ENCODE peak calls at places on chromosomes 16 and 17, in eight cellular contexts. O is GDM1; W is lung; G is GM19239; I is CD4-positive, CD25-positive, alpha-beta regulatory T cell; F is ureter; U is GM10248; K is AG09319. B is an unnamed sample.

GRCh38 chr16:12609937-12610699 is 193.6 kb downstream of the CPPED1 start:
- DNase-seq in O (no peak), W (no peak), G (no peak), I (no peak), F (no peak), U (no peak), K (no peak), B (no peak)

GRCh38 chr17:82216301-82217119 is 3.9 kb upstream of the CCDC57 start:
- DNase-seq in O (peak), W (peak), G (peak), I (peak), F (peak), U (peak), K (peak), B (no peak)

GRCh38 chr17:4449736-4450135 is 16.0 kb downstream of the SPNS3 start:
- DNase-seq in O (no peak), W (peak), G (no peak), I (no peak), F (no peak), U (no peak), K (no peak), B (no peak)

GRCh38 chr17:44804301-44805061 is 25.6 kb downstream of the GJC1 start:
- DNase-seq in O (no peak), W (no peak), G (no peak), I (no peak), F (no peak), U (no peak), K (no peak), B (no peak)

GRCh38 chr16:23031508-23032098 is 117.6 kb downstream of the USP31 start:
- DNase-seq in O (no peak), W (no peak), G (no peak), I (no peak), F (no peak), U (no peak), K (no peak), B (no peak)

GRCh38 chr17:70956731-70957130 is 787.4 kb downstream of the KCNJ2 start:
- DNase-seq in O (no peak), W (no peak), G (no peak), I (no peak), F (no peak), U (no peak), K (no peak), B (no peak)

GRCh38 chr16:73054732-73055481 is 7.0 kb upstream of the ZFHX3 start:
- DNase-seq in O (no peak), W (no peak), G (no peak), I (no peak), F (no peak), U (no peak), K (no peak), B (no peak)

GRCh38 chr17:83173997-83174858 is 94.8 kb downstream of the METRNL start:
- DNase-seq in O (no peak), W (peak), G (peak), I (no peak), F (peak), U (peak), K (peak), B (no peak)

GRCh38 chr17:2593846-2594656 is 597 bp downstream of the PAFAH1B1 start:
- DNase-seq in O (peak), W (peak), G (peak), I (peak), F (peak), U (peak), K (peak), B (no peak)

GRCh38 chr17:31595076-31595475 is 203.6 kb downstream of the RAB11FIP4 start:
- DNase-seq in O (no peak), W (no peak), G (no peak), I (no peak), F (no peak), U (no peak), K (no peak), B (no peak)

GRCh38 chr17:42221886-42222745 is 27.8 kb upstream of the GHDC start:
- DNase-seq in O (peak), W (no peak), G (peak), I (peak), F (no peak), U (peak), K (no peak), B (no peak)

GRCh38 chr16:3166505-3166886 is 21.5 kb upstream of the OR1F1 start:
- DNase-seq in O (no peak), W (no peak), G (no peak), I (no peak), F (no peak), U (no peak), K (no peak), B (no peak)

GRCh38 chr17:68377771-68378201 is 79.5 kb downstream of the WIPI1 start:
- DNase-seq in O (no peak), W (no peak), G (no peak), I (no peak), F (no peak), U (no peak), K (no peak), B (no peak)

GRCh38 chr16:12186774-12187335 is 210.3 kb downstream of the SNX29 start:
- DNase-seq in O (no peak), W (no peak), G (no peak), I (no peak), F (no peak), U (no peak), K (no peak), B (no peak)